ENCODE peak calls at places on chromosomes 16 and 17, in five cellular contexts. G is heart left ventricle, E is A673, T is body of pancreas, M is adrenal gland. K is an unnamed sample.

GRCh38 chr16:51355195-51355594 is 204.1 kb upstream of the SALL1 start:
- DNase-seq in T (no peak), M (no peak), G (no peak), E (no peak), K (no peak)

GRCh38 chr16:20308266-20308665 is 19.0 kb downstream of the GP2 start:
- DNase-seq in G (no peak), M (no peak), T (peak), E (no peak), K (no peak)

GRCh38 chr16:22055881-22056280 is 36.5 kb upstream of the VWA3A start:
- DNase-seq in G (no peak), T (peak), M (no peak), E (no peak), K (no peak)

GRCh38 chr17:82978765-82979349 is 100.6 kb upstream of the METRNL start:
- DNase-seq in E (no peak), M (peak), G (no peak), T (peak), K (no peak)

GRCh38 chr17:10171581-10171981 is 26.8 kb downstream of the GAS7 start:
- DNase-seq in G (no peak), M (no peak), E (peak), T (no peak), K (no peak)

GRCh38 chr16:72873853-72874252 is 174.1 kb downstream of the ZFHX3 start:
- DNase-seq in M (no peak), T (no peak), G (no peak), E (peak), K (no peak)

GRCh38 chr16:57372372-57373116 is at the start of gene CX3CL1:
- DNase-seq in E (peak), T (peak), M (peak), G (peak), K (peak)

GRCh38 chr16:48064971-48065370 is 90.8 kb downstream of the ABCC12 start:
- DNase-seq in M (no peak), G (no peak), E (no peak), T (no peak), K (no peak)

GRCh38 chr16:21116148-21116693 is 34.4 kb downstream of the DNAH3 start:
- DNase-seq in E (no peak), M (peak), G (no peak), T (no peak), K (no peak)

GRCh38 chr17:59361916-59362810 is 30.7 kb downstream of the YPEL2 start:
- DNase-seq in M (peak), G (no peak), T (no peak), E (peak), K (no peak)

GRCh38 chr17:34886831-34887230 is 74.4 kb downstream of the CCT6B start:
- DNase-seq in G (no peak), T (no peak), M (no peak), E (no peak), K (no peak)

GRCh38 chr16:49183911-49184310 is 97.7 kb downstream of the CBLN1 start:
- DNase-seq in T (peak), M (no peak), G (no peak), E (peak), K (no peak)

GRCh38 chr17:2784864-2785263 is 11.4 kb upstream of the RAP1GAP2 start:
- DNase-seq in G (no peak), E (no peak), M (no peak), T (no peak), K (no peak)

GRCh38 chr16:16075463-16076399 is 126.3 kb downstream of the ABCC1 start:
- DNase-seq in G (peak), M (peak), T (peak), E (no peak), K (peak)

GRCh38 chr17:31803494-31804213 is 55.4 kb downstream of the COPRS start:
- DNase-seq in G (no peak), E (no peak), M (no peak), T (peak), K (no peak)

GRCh38 chr17:10631048-10631700 is 25.9 kb downstream of the MYH3 start:
- DNase-seq in E (peak), T (no peak), M (no peak), G (no peak), K (no peak)

GRCh38 chr17:12118617-12119016 is 97.9 kb downstream of the MAP2K4 start:
- DNase-seq in G (no peak), M (no peak), T (no peak), E (no peak), K (no peak)

GRCh38 chr16:69463876-69464275 is 39.5 kb downstream of the CYB5B start:
- DNase-seq in G (no peak), T (no peak), M (no peak), E (no peak), K (no peak)

GRCh38 chr16:86391486-86391885 is 118.8 kb upstream of the FOXF1 start:
- DNase-seq in M (no peak), E (no peak), G (no peak), T (no peak), K (no peak)

GRCh38 chr17:75059369-75060345 is 12.6 kb downstream of the KCTD2 start:
- DNase-seq in G (peak), E (peak), M (no peak), T (peak), K (peak)

GRCh38 chr17:41326173-41327145 is 10.9 kb upstream of the KRTAP17-1 start:
- DNase-seq in M (no peak), T (no peak), E (no peak), G (no peak), K (no peak)

GRCh38 chr17:34401165-34401564 is 38.1 kb upstream of the CCL1 start:
- DNase-seq in E (no peak), G (no peak), M (no peak), T (no peak), K (no peak)

GRCh38 chr17:62680541-62681052 is 53.1 kb downstream of the MRC2 start:
- DNase-seq in T (no peak), E (no peak), M (no peak), G (no peak), K (peak)

GRCh38 chr16:68466174-68466573 is 17.9 kb upstream of the SMPD3 start:
- DNase-seq in M (no peak), G (no peak), T (no peak), E (no peak), K (no peak)

GRCh38 chr17:50155115-50155819 is 4.8 kb upstream of the PPP1R9B start:
- DNase-seq in M (peak), T (no peak), G (no peak), E (no peak), K (no peak)

GRCh38 chr16:17305694-17306093 is 165.1 kb downstream of the XYLT1 start:
- DNase-seq in E (no peak), M (no peak), G (no peak), T (no peak), K (no peak)

GRCh38 chr17:78140169-78141051 is 5.8 kb upstream of the C17orf99 start:
- DNase-seq in E (peak), G (peak), T (peak), M (peak), K (no peak)

GRCh38 chr16:27951752-27952151 is 111.8 kb downstream of the GSG1L start:
- DNase-seq in M (no peak), T (no peak), G (no peak), E (no peak), K (no peak)

GRCh38 chr16:15523092-15523541 is 88.7 kb downstream of the BMERB1 start:
- DNase-seq in T (peak), M (peak), E (no peak), G (peak), K (peak)

GRCh38 chr16:86672215-86672863 is 94.0 kb downstream of the FOXL1 start:
- DNase-seq in M (no peak), T (no peak), E (no peak), G (no peak), K (no peak)

GRCh38 chr17:80501739-80502577 is 25.6 kb upstream of the NPTX1 start:
- DNase-seq in E (no peak), M (no peak), T (no peak), G (no peak), K (no peak)

GRCh38 chr16:50301626-50302471 is 35.5 kb downstream of the ADCY7 start:
- DNase-seq in M (peak), T (no peak), G (no peak), E (no peak), K (peak)

GRCh38 chr16:11405331-11406176 is 60.3 kb downstream of the RMI2 start:
- DNase-seq in M (no peak), T (peak), E (peak), G (no peak), K (no peak)
- TF ChIP-seq CTCF in M (peak), T (peak), E (peak), G (peak), K (peak)

GRCh38 chr17:39533891-39534290 is 72.6 kb downstream of the CDK12 start:
- DNase-seq in M (no peak), G (no peak), E (no peak), T (no peak), K (no peak)
- H3K27ac ChIP-seq in M (no peak), G (no peak), E (no peak), T (no peak), K (no peak)

GRCh38 chr16:2165861-2166260 is 10.3 kb downstream of the TRAF7 start:
- DNase-seq in T (no peak), E (no peak), G (no peak), M (no peak), K (no peak)

GRCh38 chr16:2160915-2161551 is 5.5 kb downstream of the TRAF7 start:
- DNase-seq in M (no peak), G (peak), E (no peak), T (peak), K (no peak)

GRCh38 chr16:2163211-2163881 is 7.8 kb downstream of the TRAF7 start:
- DNase-seq in E (no peak), T (no peak), G (no peak), M (no peak), K (no peak)

GRCh38 chr16:2161911-2162310 is 6.3 kb downstream of the TRAF7 start:
- DNase-seq in G (no peak), M (no peak), T (no peak), E (no peak), K (no peak)

DNA sequence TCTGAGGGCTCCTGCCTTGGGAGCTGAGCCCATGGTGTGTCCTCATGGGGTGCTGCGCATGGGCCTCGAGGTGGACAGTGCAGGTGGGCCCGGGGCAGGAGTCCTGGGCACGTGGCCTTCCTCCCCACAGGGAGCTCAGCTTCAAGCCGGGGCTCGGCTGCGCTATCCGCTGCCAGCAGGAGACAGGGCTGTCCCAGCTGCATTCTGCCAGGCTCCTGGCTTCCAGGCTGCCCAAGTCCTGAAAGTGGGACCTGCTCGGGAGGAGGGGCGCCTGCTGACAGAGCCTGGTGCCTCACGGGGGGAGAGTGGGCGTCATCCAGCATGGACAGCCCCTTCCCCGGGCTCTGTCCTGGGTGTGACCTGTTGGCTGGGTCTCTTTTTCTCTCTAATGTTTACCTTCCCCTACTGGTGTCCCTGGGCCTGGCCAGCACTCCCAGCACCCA is 7.1 kb downstream of the TRAF7 start:
- DNase-seq in E (no peak), M (no peak), T (no peak), G (no peak), K (no peak)
- TF ChIP-seq CTCF in E (no peak), M (no peak), T (no peak), G (no peak), K (no peak)

DNA sequence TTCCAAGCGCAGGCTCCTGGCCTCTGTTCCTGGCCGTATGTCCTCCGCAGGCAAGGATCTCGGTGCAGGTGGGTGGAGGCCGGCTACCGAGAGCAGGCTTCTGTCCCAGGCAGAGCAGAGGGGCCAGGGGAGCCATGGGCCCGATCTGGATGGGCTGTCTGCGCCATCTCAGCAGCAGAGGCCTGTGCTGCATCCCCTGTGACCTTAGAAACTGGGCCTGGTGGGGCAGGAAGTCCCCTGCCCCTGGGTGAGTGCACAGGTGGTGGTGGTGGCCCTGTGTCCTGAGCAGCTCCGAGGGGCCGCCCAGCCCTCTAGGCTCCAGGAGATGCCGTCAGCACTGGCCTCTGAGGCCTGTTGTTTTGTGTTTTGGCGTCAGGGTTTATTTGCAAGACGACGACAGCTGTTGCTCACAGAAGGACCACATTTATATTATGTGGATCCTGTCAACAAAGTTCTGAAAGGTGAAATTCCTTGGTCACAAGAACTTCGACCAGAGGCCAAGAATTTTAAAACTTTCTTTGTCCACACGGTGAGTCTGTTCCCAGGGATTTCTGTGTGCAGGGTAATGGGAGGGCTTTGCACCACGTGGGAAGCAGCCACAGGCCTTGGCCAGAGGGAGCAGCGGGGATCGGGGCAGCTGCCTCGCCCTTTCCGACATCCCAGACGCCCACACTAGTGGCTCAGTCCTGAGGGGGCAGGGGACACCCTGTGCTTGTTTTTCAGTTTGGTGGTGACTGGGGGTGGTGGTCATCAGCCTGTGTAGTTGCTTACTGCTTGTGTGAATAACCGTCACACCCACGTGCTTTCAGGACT is 59.1 kb downstream of the PDPK1 start:
- DNase-seq in E (no peak), M (no peak), T (no peak), G (no peak), K (no peak)
- H3K27ac ChIP-seq in E (no peak), M (no peak), T (no peak), G (no peak), K (no peak)

DNA sequence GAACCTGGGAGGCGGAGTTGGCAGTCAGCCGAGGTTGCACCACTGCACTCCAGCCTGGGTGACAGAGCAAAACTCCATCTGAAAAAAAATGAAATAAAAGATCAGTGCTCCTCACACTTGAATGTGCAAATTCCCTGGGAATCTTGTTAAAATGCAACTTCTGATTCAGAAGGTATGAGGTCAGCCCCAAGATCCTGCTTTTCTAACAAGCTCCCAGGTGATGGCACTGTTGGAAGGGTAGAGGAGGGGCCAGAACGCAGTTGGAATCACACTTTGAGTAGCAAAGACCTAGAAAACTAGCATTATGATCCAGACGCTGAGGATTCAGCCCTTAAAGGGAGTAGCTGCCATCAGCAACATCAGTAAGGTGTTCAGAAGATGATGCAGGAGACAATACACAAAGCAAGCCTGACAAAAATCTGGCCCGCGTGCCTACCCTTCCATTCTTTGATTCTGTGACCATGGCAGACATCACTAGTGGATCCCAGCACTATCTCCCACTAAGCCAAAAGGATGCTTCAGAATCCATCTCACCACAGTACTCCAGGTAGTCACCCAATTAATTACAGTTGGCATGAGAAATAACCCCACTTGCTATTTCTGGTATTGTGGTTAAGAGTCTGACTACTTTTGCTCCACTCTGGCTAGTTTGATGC is 33.1 kb upstream of the MEIOC start:
- DNase-seq in T (no peak), E (no peak), G (no peak), M (no peak), K (no peak)
- TF ChIP-seq CTCF in T (no peak), E (no peak), G (no peak), M (no peak), K (no peak)